ENCODE peak calls at places on chromosomes 16 and 17, in ten cellular contexts. One of them, this sample, is unnamed.

GRCh38 chr17:57941384-57942370 is 13.5 kb downstream of the CUEDC1 start:
- DNase-seq in OCI-LY7: no peak
- DNase-seq in epithelial cell of esophagus: no peak
- DNase-seq in astrocyte of the spinal cord: no peak
- DNase-seq in GM12865: no peak
- DNase-seq in AG09309: no peak
- DNase-seq in stomach: no peak
- DNase-seq in prostate gland: no peak
- DNase-seq in AG04450: no peak
- DNase-seq in heart left ventricle: no peak
- DNase-seq in this sample: no peak

GRCh38 chr16:86099326-86099725 is 200.4 kb downstream of the IRF8 start:
- DNase-seq in stomach: no peak
- DNase-seq in prostate gland: no peak
- DNase-seq in GM12865: no peak
- DNase-seq in heart left ventricle: no peak
- DNase-seq in OCI-LY7: no peak
- DNase-seq in epithelial cell of esophagus: no peak
- DNase-seq in AG04450: no peak
- DNase-seq in AG09309: no peak
- DNase-seq in astrocyte of the spinal cord: no peak
- DNase-seq in this sample: no peak

GRCh38 chr16:48158296-48158695 is 2.5 kb upstream of the ABCC12 start:
- DNase-seq in AG04450: peak
- DNase-seq in AG09309: peak
- DNase-seq in heart left ventricle: no peak
- DNase-seq in astrocyte of the spinal cord: peak
- DNase-seq in epithelial cell of esophagus: peak
- DNase-seq in prostate gland: no peak
- DNase-seq in stomach: no peak
- DNase-seq in OCI-LY7: no peak
- DNase-seq in GM12865: peak
- DNase-seq in this sample: peak

GRCh38 chr16:8665529-8665928 is 8.9 kb upstream of the ABAT start:
- DNase-seq in prostate gland: no peak
- DNase-seq in heart left ventricle: no peak
- DNase-seq in OCI-LY7: no peak
- DNase-seq in AG09309: no peak
- DNase-seq in GM12865: no peak
- DNase-seq in stomach: no peak
- DNase-seq in AG04450: no peak
- DNase-seq in astrocyte of the spinal cord: no peak
- DNase-seq in epithelial cell of esophagus: no peak
- DNase-seq in this sample: no peak

GRCh38 chr16:27538508-27538907 is 11.2 kb downstream of the GTF3C1 start:
- DNase-seq in heart left ventricle: peak
- DNase-seq in prostate gland: no peak
- DNase-seq in stomach: no peak
- DNase-seq in AG09309: no peak
- DNase-seq in GM12865: no peak
- DNase-seq in OCI-LY7: no peak
- DNase-seq in astrocyte of the spinal cord: no peak
- DNase-seq in epithelial cell of esophagus: no peak
- DNase-seq in AG04450: no peak
- DNase-seq in this sample: no peak

GRCh38 chr17:14337596-14338079 is 36.8 kb downstream of the HS3ST3B1 start:
- DNase-seq in OCI-LY7: no peak
- DNase-seq in AG09309: no peak
- DNase-seq in AG04450: no peak
- DNase-seq in epithelial cell of esophagus: no peak
- DNase-seq in stomach: no peak
- DNase-seq in GM12865: peak
- DNase-seq in astrocyte of the spinal cord: no peak
- DNase-seq in prostate gland: no peak
- DNase-seq in heart left ventricle: no peak
- DNase-seq in this sample: no peak

GRCh38 chr16:30068750-30069574 is 3.4 kb downstream of the ALDOA start:
- DNase-seq in AG04450: no peak
- DNase-seq in AG09309: no peak
- DNase-seq in prostate gland: no peak
- DNase-seq in GM12865: peak
- DNase-seq in OCI-LY7: peak
- DNase-seq in heart left ventricle: no peak
- DNase-seq in astrocyte of the spinal cord: no peak
- DNase-seq in stomach: no peak
- DNase-seq in epithelial cell of esophagus: peak
- DNase-seq in this sample: peak

GRCh38 chr17:58630883-58631522 is 60.8 kb downstream of the TEX14 start:
- DNase-seq in heart left ventricle: no peak
- DNase-seq in stomach: peak
- DNase-seq in epithelial cell of esophagus: no peak
- DNase-seq in GM12865: peak
- DNase-seq in astrocyte of the spinal cord: no peak
- DNase-seq in AG04450: no peak
- DNase-seq in OCI-LY7: no peak
- DNase-seq in AG09309: no peak
- DNase-seq in prostate gland: peak
- DNase-seq in this sample: no peak

DNA sequence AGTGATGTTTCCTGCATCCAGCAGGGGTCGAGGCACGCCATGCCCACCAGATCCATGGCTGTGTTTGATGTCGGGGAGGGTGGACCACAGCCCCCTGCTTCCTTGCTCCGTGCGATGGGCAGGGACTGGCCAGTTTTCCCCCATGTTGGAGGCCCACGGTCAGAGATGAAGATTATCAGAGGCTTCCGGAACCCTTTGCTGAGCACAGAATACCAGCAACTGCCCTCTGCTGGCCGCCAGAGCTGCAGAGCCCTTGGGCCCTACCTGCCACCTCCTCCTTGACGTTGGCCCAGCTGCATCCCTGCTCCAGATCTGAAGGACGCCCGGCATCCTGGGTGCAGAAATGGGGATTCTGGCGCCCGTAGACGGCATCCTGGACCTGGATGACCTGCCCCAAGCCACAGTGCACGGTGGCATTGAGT is 23.7 kb upstream of the BCO1 start:
- DNase-seq in AG04450: no peak
- DNase-seq in OCI-LY7: no peak
- DNase-seq in prostate gland: no peak
- DNase-seq in GM12865: peak
- DNase-seq in epithelial cell of esophagus: peak
- DNase-seq in AG09309: no peak
- DNase-seq in astrocyte of the spinal cord: no peak
- DNase-seq in stomach: peak
- DNase-seq in heart left ventricle: no peak
- DNase-seq in this sample: peak
- TF ChIP-seq CTCF in AG04450: peak
- TF ChIP-seq CTCF in OCI-LY7: peak
- TF ChIP-seq CTCF in prostate gland: no peak
- TF ChIP-seq CTCF in GM12865: no peak
- TF ChIP-seq CTCF in epithelial cell of esophagus: peak
- TF ChIP-seq CTCF in AG09309: peak
- TF ChIP-seq CTCF in astrocyte of the spinal cord: peak
- TF ChIP-seq CTCF in stomach: no peak
- TF ChIP-seq CTCF in heart left ventricle: peak
- TF ChIP-seq CTCF in this sample: peak

DNA sequence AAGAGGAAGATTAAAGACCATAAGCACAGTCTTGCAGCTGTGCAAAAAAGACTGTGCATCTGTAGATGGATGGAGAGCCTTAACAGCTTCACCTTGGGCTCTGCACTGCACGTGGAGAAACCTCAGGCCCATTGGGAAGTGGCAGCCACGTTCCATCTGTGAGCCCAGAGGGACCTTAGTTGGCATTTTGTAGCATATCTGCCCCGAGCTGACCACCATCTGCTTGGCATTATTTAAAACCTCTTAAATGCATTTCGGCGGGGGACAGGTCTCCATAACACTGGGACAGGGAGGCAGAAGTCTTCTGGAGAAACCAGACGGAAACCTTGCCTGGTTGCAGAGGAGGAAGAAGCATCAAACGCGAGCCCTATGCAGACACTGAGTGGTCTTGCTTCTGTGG is 345.6 kb downstream of the CPPED1 start:
- DNase-seq in epithelial cell of esophagus: no peak
- DNase-seq in GM12865: no peak
- DNase-seq in stomach: no peak
- DNase-seq in heart left ventricle: no peak
- DNase-seq in astrocyte of the spinal cord: no peak
- DNase-seq in AG04450: no peak
- DNase-seq in AG09309: no peak
- DNase-seq in OCI-LY7: no peak
- DNase-seq in prostate gland: no peak
- DNase-seq in this sample: no peak
- H3K4me3 ChIP-seq in epithelial cell of esophagus: no peak
- H3K4me3 ChIP-seq in GM12865: no peak
- H3K4me3 ChIP-seq in stomach: no peak
- H3K4me3 ChIP-seq in heart left ventricle: no peak
- H3K4me3 ChIP-seq in astrocyte of the spinal cord: no peak
- H3K4me3 ChIP-seq in AG04450: no peak
- H3K4me3 ChIP-seq in AG09309: no peak
- H3K4me3 ChIP-seq in OCI-LY7: no peak
- H3K4me3 ChIP-seq in prostate gland: no peak
- H3K4me3 ChIP-seq in this sample: no peak

GRCh38 chr17:79097226-79098055 is 22.8 kb downstream of the ENGASE start:
- DNase-seq in astrocyte of the spinal cord: no peak
- DNase-seq in prostate gland: no peak
- DNase-seq in GM12865: no peak
- DNase-seq in AG04450: no peak
- DNase-seq in AG09309: no peak
- DNase-seq in epithelial cell of esophagus: no peak
- DNase-seq in stomach: no peak
- DNase-seq in OCI-LY7: no peak
- DNase-seq in heart left ventricle: no peak
- DNase-seq in this sample: no peak

GRCh38 chr17:79101111-79101673 is 26.6 kb downstream of the ENGASE start:
- DNase-seq in AG04450: no peak
- DNase-seq in heart left ventricle: no peak
- DNase-seq in OCI-LY7: no peak
- DNase-seq in stomach: no peak
- DNase-seq in GM12865: no peak
- DNase-seq in epithelial cell of esophagus: no peak
- DNase-seq in astrocyte of the spinal cord: no peak
- DNase-seq in prostate gland: no peak
- DNase-seq in AG09309: no peak
- DNase-seq in this sample: no peak

GRCh38 chr17:79095345-79096055 is 20.9 kb downstream of the ENGASE start:
- DNase-seq in heart left ventricle: no peak
- DNase-seq in AG09309: no peak
- DNase-seq in GM12865: no peak
- DNase-seq in astrocyte of the spinal cord: no peak
- DNase-seq in AG04450: no peak
- DNase-seq in epithelial cell of esophagus: peak
- DNase-seq in OCI-LY7: no peak
- DNase-seq in prostate gland: no peak
- DNase-seq in stomach: no peak
- DNase-seq in this sample: no peak

GRCh38 chr17:79100405-79100804 is 25.8 kb downstream of the ENGASE start:
- DNase-seq in astrocyte of the spinal cord: no peak
- DNase-seq in heart left ventricle: no peak
- DNase-seq in prostate gland: no peak
- DNase-seq in OCI-LY7: no peak
- DNase-seq in AG04450: no peak
- DNase-seq in stomach: no peak
- DNase-seq in AG09309: no peak
- DNase-seq in GM12865: no peak
- DNase-seq in epithelial cell of esophagus: no peak
- DNase-seq in this sample: no peak

DNA sequence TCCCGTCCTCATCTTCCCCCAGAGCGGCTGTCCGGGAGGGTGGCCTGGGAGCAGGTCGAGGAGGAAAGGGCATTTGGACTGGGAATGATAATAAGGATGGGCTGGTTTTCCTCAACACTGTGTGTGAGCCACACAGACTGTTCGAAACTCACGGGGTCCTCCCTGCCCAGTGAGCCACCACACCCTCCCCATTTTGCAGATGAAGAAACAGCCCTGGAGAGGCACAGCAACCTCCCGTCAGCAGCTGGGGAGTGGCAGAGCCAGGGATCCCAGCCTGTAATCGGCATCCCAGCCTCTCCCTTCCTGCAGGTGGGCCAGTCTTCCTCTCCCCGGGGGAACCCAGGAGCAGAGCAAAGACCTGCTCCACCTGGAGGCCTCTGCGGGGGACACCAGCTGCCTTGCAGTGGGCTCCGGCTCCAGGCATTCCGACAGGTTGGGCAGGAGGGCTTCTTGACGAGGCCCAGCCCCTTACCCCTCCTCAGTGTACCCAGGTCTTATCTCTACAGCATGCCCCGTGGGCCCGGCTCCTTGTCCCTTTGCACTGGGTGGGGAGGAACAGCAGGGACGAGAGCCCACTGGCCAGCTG is 23.8 kb downstream of the ENGASE start:
- DNase-seq in prostate gland: no peak
- DNase-seq in epithelial cell of esophagus: no peak
- DNase-seq in GM12865: no peak
- DNase-seq in AG04450: no peak
- DNase-seq in AG09309: no peak
- DNase-seq in astrocyte of the spinal cord: no peak
- DNase-seq in OCI-LY7: no peak
- DNase-seq in stomach: no peak
- DNase-seq in heart left ventricle: no peak
- DNase-seq in this sample: no peak
- TF ChIP-seq CTCF in prostate gland: no peak
- TF ChIP-seq CTCF in epithelial cell of esophagus: no peak
- TF ChIP-seq CTCF in GM12865: no peak
- TF ChIP-seq CTCF in AG04450: no peak
- TF ChIP-seq CTCF in AG09309: no peak
- TF ChIP-seq CTCF in astrocyte of the spinal cord: no peak
- TF ChIP-seq CTCF in OCI-LY7: no peak
- TF ChIP-seq CTCF in stomach: no peak
- TF ChIP-seq CTCF in heart left ventricle: no peak
- TF ChIP-seq CTCF in this sample: no peak

GRCh38 chr17:76700627-76701470 is 9.9 kb downstream of the MXRA7 start:
- DNase-seq in AG04450: peak
- DNase-seq in epithelial cell of esophagus: peak
- DNase-seq in AG09309: peak
- DNase-seq in heart left ventricle: peak
- DNase-seq in stomach: no peak
- DNase-seq in astrocyte of the spinal cord: peak
- DNase-seq in GM12865: no peak
- DNase-seq in OCI-LY7: no peak
- DNase-seq in prostate gland: peak
- DNase-seq in this sample: peak

GRCh38 chr17:76701471-76701967 is 9.2 kb downstream of the MXRA7 start:
- DNase-seq in AG09309: no peak
- DNase-seq in heart left ventricle: no peak
- DNase-seq in prostate gland: no peak
- DNase-seq in stomach: no peak
- DNase-seq in epithelial cell of esophagus: no peak
- DNase-seq in GM12865: no peak
- DNase-seq in AG04450: no peak
- DNase-seq in OCI-LY7: no peak
- DNase-seq in astrocyte of the spinal cord: no peak
- DNase-seq in this sample: no peak

GRCh38 chr17:76697702-76698465 is 12.9 kb downstream of the MXRA7 start:
- DNase-seq in epithelial cell of esophagus: no peak
- DNase-seq in prostate gland: no peak
- DNase-seq in stomach: no peak
- DNase-seq in AG09309: no peak
- DNase-seq in GM12865: no peak
- DNase-seq in OCI-LY7: no peak
- DNase-seq in heart left ventricle: peak
- DNase-seq in AG04450: no peak
- DNase-seq in astrocyte of the spinal cord: peak
- DNase-seq in this sample: peak

GRCh38 chr17:76702941-76703637 is 7.7 kb downstream of the MXRA7 start:
- DNase-seq in AG04450: no peak
- DNase-seq in GM12865: no peak
- DNase-seq in astrocyte of the spinal cord: no peak
- DNase-seq in OCI-LY7: no peak
- DNase-seq in prostate gland: no peak
- DNase-seq in stomach: no peak
- DNase-seq in epithelial cell of esophagus: no peak
- DNase-seq in AG09309: no peak
- DNase-seq in heart left ventricle: no peak
- DNase-seq in this sample: no peak

GRCh38 chr17:76700290-76700626 is 10.5 kb downstream of the MXRA7 start:
- DNase-seq in AG09309: no peak
- DNase-seq in prostate gland: no peak
- DNase-seq in AG04450: no peak
- DNase-seq in stomach: no peak
- DNase-seq in epithelial cell of esophagus: no peak
- DNase-seq in heart left ventricle: no peak
- DNase-seq in OCI-LY7: no peak
- DNase-seq in GM12865: no peak
- DNase-seq in astrocyte of the spinal cord: no peak
- DNase-seq in this sample: no peak
- H3K4me3 ChIP-seq in AG09309: no peak
- H3K4me3 ChIP-seq in prostate gland: no peak
- H3K4me3 ChIP-seq in AG04450: peak
- H3K4me3 ChIP-seq in stomach: peak
- H3K4me3 ChIP-seq in epithelial cell of esophagus: no peak
- H3K4me3 ChIP-seq in heart left ventricle: peak
- H3K4me3 ChIP-seq in OCI-LY7: no peak
- H3K4me3 ChIP-seq in GM12865: no peak
- H3K4me3 ChIP-seq in astrocyte of the spinal cord: no peak
- H3K4me3 ChIP-seq in this sample: no peak